ENCODE peak calls at places on chromosomes 1 and 21, in five cellular contexts. One of them, this sample, is unnamed.

GRCh38 chr21:40846566-40847411 is at the start of gene DSCAM:
- DNase-seq in neural crest cell: peak; percentile 28
- DNase-seq in mesothelial cell of epicardium: no peak
- DNase-seq in thoracic aorta: no peak
- DNase-seq in progenitor cell of endocrine pancreas: peak; percentile 34
- DNase-seq in this sample: peak; percentile 77

GRCh38 chr1:211732276-211732571 is 56.8 kb upstream of the NEK2 start:
- DNase-seq in thoracic aorta: no peak
- DNase-seq in neural crest cell: no peak
- DNase-seq in progenitor cell of endocrine pancreas: no peak
- DNase-seq in mesothelial cell of epicardium: no peak
- DNase-seq in this sample: no peak

GRCh38 chr1:222791006-222791710 is 23.7 kb upstream of the DISP1 start:
- DNase-seq in progenitor cell of endocrine pancreas: no peak
- DNase-seq in neural crest cell: no peak
- DNase-seq in thoracic aorta: no peak
- DNase-seq in mesothelial cell of epicardium: no peak
- DNase-seq in this sample: no peak

GRCh38 chr1:106721779-106722178 is 334.7 kb upstream of the PRMT6 start:
- DNase-seq in thoracic aorta: no peak
- DNase-seq in neural crest cell: no peak
- DNase-seq in mesothelial cell of epicardium: no peak
- DNase-seq in progenitor cell of endocrine pancreas: no peak
- DNase-seq in this sample: no peak

GRCh38 chr1:21783679-21784603 is 992 bp upstream of the USP48 start:
- DNase-seq in mesothelial cell of epicardium: no peak
- DNase-seq in neural crest cell: no peak
- DNase-seq in thoracic aorta: no peak
- DNase-seq in progenitor cell of endocrine pancreas: peak; percentile 89
- DNase-seq in this sample: peak; percentile 89

GRCh38 chr1:177741476-177741875 is 228.4 kb downstream of the SEC16B start:
- DNase-seq in mesothelial cell of epicardium: no peak
- DNase-seq in neural crest cell: no peak
- DNase-seq in thoracic aorta: no peak
- DNase-seq in progenitor cell of endocrine pancreas: no peak
- DNase-seq in this sample: no peak

GRCh38 chr1:26782521-26783212 is 5.1 kb upstream of the PIGV start:
- DNase-seq in thoracic aorta: no peak
- DNase-seq in neural crest cell: no peak
- DNase-seq in progenitor cell of endocrine pancreas: no peak
- DNase-seq in mesothelial cell of epicardium: no peak
- DNase-seq in this sample: no peak

GRCh38 chr1:4174291-4175200 is 274.5 kb upstream of the C1orf174 start:
- DNase-seq in mesothelial cell of epicardium: no peak
- DNase-seq in progenitor cell of endocrine pancreas: no peak
- DNase-seq in neural crest cell: no peak
- DNase-seq in thoracic aorta: no peak
- DNase-seq in this sample: no peak

GRCh38 chr1:54487571-54488050 is 60.4 kb upstream of the ACOT11 start:
- DNase-seq in progenitor cell of endocrine pancreas: no peak
- DNase-seq in neural crest cell: no peak
- DNase-seq in mesothelial cell of epicardium: no peak
- DNase-seq in thoracic aorta: no peak
- DNase-seq in this sample: no peak

GRCh38 chr1:226296911-226297310 is 12.1 kb downstream of the LIN9 start:
- DNase-seq in progenitor cell of endocrine pancreas: no peak
- DNase-seq in thoracic aorta: no peak
- DNase-seq in mesothelial cell of epicardium: no peak
- DNase-seq in neural crest cell: no peak
- DNase-seq in this sample: no peak

GRCh38 chr1:169707917-169708604 is 3.4 kb downstream of the SELL start:
- DNase-seq in mesothelial cell of epicardium: no peak
- DNase-seq in neural crest cell: no peak
- DNase-seq in thoracic aorta: no peak
- DNase-seq in progenitor cell of endocrine pancreas: no peak
- DNase-seq in this sample: no peak

DNA sequence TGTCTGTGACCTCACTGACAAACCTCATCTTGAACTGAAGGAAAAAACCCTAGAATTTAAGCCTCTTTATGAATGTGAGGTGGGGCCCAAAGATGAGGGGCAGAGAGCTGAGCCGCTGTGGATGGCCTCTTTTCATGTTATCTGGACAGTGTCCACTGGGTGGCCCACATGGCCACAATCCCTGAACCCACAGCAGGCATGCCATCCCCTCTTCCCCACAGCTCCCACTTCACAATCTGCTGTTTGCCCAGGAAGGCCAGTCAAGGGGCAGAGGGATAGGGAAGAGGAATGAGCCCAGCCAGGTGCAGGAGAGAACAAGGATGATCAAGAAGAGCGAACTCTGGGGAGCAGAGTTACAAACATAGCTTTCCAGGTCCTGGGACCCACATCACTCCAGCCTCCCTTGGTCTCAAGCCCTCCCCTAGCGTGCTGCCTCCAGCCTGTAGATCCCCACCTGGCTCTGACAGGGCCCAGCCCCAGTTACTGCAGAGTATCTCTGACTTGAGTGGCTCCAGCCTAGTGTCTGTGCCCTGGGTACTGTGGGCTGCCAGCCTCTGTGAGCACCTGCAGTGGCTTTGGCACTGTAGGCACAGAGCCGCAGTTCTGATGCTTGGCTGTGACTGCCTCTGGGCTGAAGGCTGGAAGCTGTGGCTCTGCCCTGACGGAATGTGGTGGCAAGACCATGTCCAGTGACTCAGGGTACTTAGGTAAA is 1.9 kb upstream of the SLFNL1 start:
- DNase-seq in neural crest cell: no peak
- DNase-seq in thoracic aorta: no peak
- DNase-seq in progenitor cell of endocrine pancreas: no peak
- DNase-seq in mesothelial cell of epicardium: no peak
- DNase-seq in this sample: peak; percentile 25
- TF ChIP-seq CTCF in neural crest cell: peak; percentile 37
- TF ChIP-seq CTCF in thoracic aorta: peak; percentile 24
- TF ChIP-seq CTCF in progenitor cell of endocrine pancreas: peak; percentile 30
- TF ChIP-seq CTCF in mesothelial cell of epicardium: no peak
- TF ChIP-seq CTCF in this sample: peak; percentile 35

DNA sequence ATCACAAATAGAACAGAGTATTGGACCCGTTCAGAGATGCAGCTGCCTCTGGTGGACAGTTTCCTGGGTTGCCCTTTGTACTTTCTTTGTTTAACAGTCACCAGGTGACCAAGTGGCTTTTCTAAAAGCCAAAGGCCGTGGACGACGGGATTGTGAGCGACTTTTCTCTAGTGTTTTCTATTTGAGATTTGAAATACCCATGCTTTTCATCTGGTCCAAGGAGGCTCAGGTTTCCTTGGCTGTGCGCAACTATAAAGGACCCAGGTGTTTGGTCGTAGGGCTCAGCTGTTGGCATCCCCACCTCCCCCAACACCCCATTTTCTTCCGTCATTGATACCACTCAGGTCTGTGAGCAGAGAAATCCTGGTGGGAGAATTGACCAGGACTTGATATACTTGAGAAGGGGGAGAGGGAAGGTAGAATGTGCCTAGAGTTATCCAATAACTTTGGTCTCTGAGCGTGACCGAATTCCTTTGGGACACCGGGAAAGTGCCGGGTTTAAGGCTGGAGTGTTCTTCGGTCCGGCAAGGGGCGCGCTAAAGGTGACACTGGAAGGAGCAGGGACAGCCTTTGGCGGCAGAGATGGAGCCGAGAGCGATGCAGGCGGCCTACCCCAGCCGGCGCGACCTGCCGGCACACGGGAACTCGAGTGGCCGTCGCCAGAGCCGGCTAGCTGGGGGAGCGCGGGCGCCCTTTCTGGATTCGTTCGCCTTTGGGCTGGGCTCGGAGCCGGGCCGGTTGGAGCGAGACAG is 83.4 kb upstream of the BMP8A start:
- DNase-seq in neural crest cell: no peak
- DNase-seq in progenitor cell of endocrine pancreas: no peak
- DNase-seq in mesothelial cell of epicardium: no peak
- DNase-seq in thoracic aorta: no peak
- DNase-seq in this sample: no peak
- TF ChIP-seq CTCF in neural crest cell: peak; percentile 25
- TF ChIP-seq CTCF in progenitor cell of endocrine pancreas: peak; percentile 37
- TF ChIP-seq CTCF in mesothelial cell of epicardium: no peak
- TF ChIP-seq CTCF in thoracic aorta: no peak
- TF ChIP-seq CTCF in this sample: no peak

GRCh38 chr21:39788383-39788782 is 43.4 kb downstream of the IGSF5 start:
- DNase-seq in thoracic aorta: no peak
- DNase-seq in mesothelial cell of epicardium: peak; percentile 75
- DNase-seq in neural crest cell: peak; percentile 70
- DNase-seq in progenitor cell of endocrine pancreas: peak; percentile 71
- DNase-seq in this sample: peak; percentile 63
- TF ChIP-seq CTCF in thoracic aorta: peak; percentile 51
- TF ChIP-seq CTCF in mesothelial cell of epicardium: peak; percentile 71
- TF ChIP-seq CTCF in neural crest cell: peak; percentile 94
- TF ChIP-seq CTCF in progenitor cell of endocrine pancreas: peak; percentile 90
- TF ChIP-seq CTCF in this sample: peak; percentile 13

GRCh38 chr1:154327466-154328317 is 2.4 kb downstream of the ATP8B2 start:
- DNase-seq in thoracic aorta: no peak
- DNase-seq in progenitor cell of endocrine pancreas: no peak
- DNase-seq in neural crest cell: no peak
- DNase-seq in mesothelial cell of epicardium: no peak
- DNase-seq in this sample: no peak

GRCh38 chr1:154329551-154330131 is 4.3 kb downstream of the ATP8B2 start:
- DNase-seq in neural crest cell: no peak
- DNase-seq in thoracic aorta: no peak
- DNase-seq in mesothelial cell of epicardium: no peak
- DNase-seq in progenitor cell of endocrine pancreas: no peak
- DNase-seq in this sample: peak; percentile 36

GRCh38 chr1:154328318-154329151 is 3.2 kb downstream of the ATP8B2 start:
- DNase-seq in mesothelial cell of epicardium: peak; percentile 69
- DNase-seq in neural crest cell: peak; percentile 55
- DNase-seq in thoracic aorta: peak; percentile 53
- DNase-seq in progenitor cell of endocrine pancreas: peak; percentile 63
- DNase-seq in this sample: peak; percentile 71

GRCh38 chr1:154330669-154331068 is 5.3 kb downstream of the ATP8B2 start:
- DNase-seq in thoracic aorta: no peak
- DNase-seq in mesothelial cell of epicardium: no peak
- DNase-seq in progenitor cell of endocrine pancreas: no peak
- DNase-seq in neural crest cell: no peak
- DNase-seq in this sample: no peak

GRCh38 chr1:154329152-154329521 is 3.8 kb downstream of the ATP8B2 start:
- DNase-seq in thoracic aorta: no peak
- DNase-seq in progenitor cell of endocrine pancreas: no peak
- DNase-seq in mesothelial cell of epicardium: no peak
- DNase-seq in neural crest cell: no peak
- DNase-seq in this sample: peak; percentile 48
- TF ChIP-seq CTCF in thoracic aorta: no peak
- TF ChIP-seq CTCF in progenitor cell of endocrine pancreas: peak; percentile 43
- TF ChIP-seq CTCF in mesothelial cell of epicardium: no peak
- TF ChIP-seq CTCF in neural crest cell: peak; percentile 24
- TF ChIP-seq CTCF in this sample: no peak

GRCh38 chr1:46080257-46080656 is 52.2 kb downstream of the PIK3R3 start:
- DNase-seq in neural crest cell: no peak
- DNase-seq in progenitor cell of endocrine pancreas: no peak
- DNase-seq in thoracic aorta: no peak
- DNase-seq in mesothelial cell of epicardium: no peak
- DNase-seq in this sample: no peak

GRCh38 chr1:46081206-46081605 is 51.2 kb downstream of the PIK3R3 start:
- DNase-seq in mesothelial cell of epicardium: no peak
- DNase-seq in neural crest cell: no peak
- DNase-seq in thoracic aorta: no peak
- DNase-seq in progenitor cell of endocrine pancreas: no peak
- DNase-seq in this sample: no peak

GRCh38 chr1:46084553-46085448 is 47.6 kb downstream of the PIK3R3 start:
- DNase-seq in neural crest cell: no peak
- DNase-seq in progenitor cell of endocrine pancreas: no peak
- DNase-seq in thoracic aorta: no peak
- DNase-seq in mesothelial cell of epicardium: no peak
- DNase-seq in this sample: no peak

GRCh38 chr1:46083579-46083978 is 48.9 kb downstream of the PIK3R3 start:
- DNase-seq in thoracic aorta: no peak
- DNase-seq in progenitor cell of endocrine pancreas: no peak
- DNase-seq in neural crest cell: no peak
- DNase-seq in mesothelial cell of epicardium: no peak
- DNase-seq in this sample: no peak

DNA sequence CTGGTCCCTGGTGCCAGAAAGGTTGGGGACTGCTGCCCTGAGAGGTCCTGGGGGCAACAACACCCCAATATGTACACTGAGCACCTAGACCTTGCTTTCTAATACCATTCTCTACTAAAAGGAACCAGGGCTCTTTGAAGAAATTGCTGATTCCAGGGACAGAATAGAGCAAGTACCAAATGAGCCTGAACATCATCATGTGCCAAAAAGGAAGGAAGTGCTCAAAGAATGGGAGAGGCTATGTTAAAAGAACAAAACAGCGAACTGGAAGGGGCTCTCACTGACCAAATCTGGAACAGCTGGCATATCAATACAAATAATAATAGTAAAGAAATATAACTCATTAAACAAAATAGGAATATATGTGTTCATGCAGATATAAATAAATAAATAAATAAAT is 50.8 kb downstream of the PIK3R3 start:
- DNase-seq in progenitor cell of endocrine pancreas: no peak
- DNase-seq in thoracic aorta: no peak
- DNase-seq in mesothelial cell of epicardium: no peak
- DNase-seq in neural crest cell: no peak
- DNase-seq in this sample: no peak
- TF ChIP-seq CTCF in progenitor cell of endocrine pancreas: no peak
- TF ChIP-seq CTCF in thoracic aorta: no peak
- TF ChIP-seq CTCF in mesothelial cell of epicardium: no peak
- TF ChIP-seq CTCF in neural crest cell: no peak
- TF ChIP-seq CTCF in this sample: no peak

GRCh38 chr21:19510653-19511052 is 1107.1 kb upstream of the TMPRSS15 start:
- DNase-seq in mesothelial cell of epicardium: no peak
- DNase-seq in thoracic aorta: no peak
- DNase-seq in progenitor cell of endocrine pancreas: no peak
- DNase-seq in neural crest cell: no peak
- DNase-seq in this sample: no peak

GRCh38 chr21:19508844-19509243 is 1105.3 kb upstream of the TMPRSS15 start:
- DNase-seq in mesothelial cell of epicardium: no peak
- DNase-seq in progenitor cell of endocrine pancreas: no peak
- DNase-seq in neural crest cell: no peak
- DNase-seq in thoracic aorta: no peak
- DNase-seq in this sample: no peak

GRCh38 chr21:19510057-19510456 is 1106.5 kb upstream of the TMPRSS15 start:
- DNase-seq in progenitor cell of endocrine pancreas: no peak
- DNase-seq in thoracic aorta: no peak
- DNase-seq in neural crest cell: no peak
- DNase-seq in mesothelial cell of epicardium: no peak
- DNase-seq in this sample: no peak

GRCh38 chr21:19508442-19508841 is 1104.9 kb upstream of the TMPRSS15 start:
- DNase-seq in thoracic aorta: no peak
- DNase-seq in progenitor cell of endocrine pancreas: no peak
- DNase-seq in mesothelial cell of epicardium: no peak
- DNase-seq in neural crest cell: no peak
- DNase-seq in this sample: no peak

DNA sequence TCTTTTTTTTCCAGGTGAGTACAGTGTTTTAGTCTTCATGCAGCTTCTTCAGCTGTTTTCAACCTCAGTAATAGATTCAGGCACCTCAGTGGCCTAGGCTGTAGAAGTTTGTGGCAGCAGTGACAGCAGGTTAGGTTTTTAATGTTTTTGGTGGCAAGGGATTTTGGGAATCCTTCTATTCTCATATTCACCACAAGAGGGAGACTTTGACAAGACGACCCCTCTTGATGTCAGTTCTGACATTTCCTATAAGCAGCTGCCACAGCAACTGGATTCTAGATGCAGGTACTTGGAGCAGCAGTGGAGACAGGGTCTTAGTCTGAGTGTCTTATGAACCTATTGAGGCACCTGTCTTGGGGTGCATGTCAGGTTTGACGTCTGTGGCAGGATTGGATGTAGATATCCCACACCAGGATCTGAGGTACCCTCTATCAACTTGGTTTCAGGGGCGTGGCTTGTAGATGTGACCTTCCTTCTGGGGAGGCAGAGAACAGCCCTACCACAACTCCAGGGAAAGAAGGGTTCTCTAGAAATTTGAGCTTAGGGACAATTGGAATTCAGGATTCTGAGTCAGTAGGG is 1104.2 kb upstream of the TMPRSS15 start:
- DNase-seq in neural crest cell: no peak
- DNase-seq in mesothelial cell of epicardium: no peak
- DNase-seq in thoracic aorta: no peak
- DNase-seq in progenitor cell of endocrine pancreas: no peak
- DNase-seq in this sample: no peak
- TF ChIP-seq CTCF in neural crest cell: peak; percentile 64
- TF ChIP-seq CTCF in mesothelial cell of epicardium: peak; percentile 52
- TF ChIP-seq CTCF in thoracic aorta: no peak
- TF ChIP-seq CTCF in progenitor cell of endocrine pancreas: peak; percentile 73
- TF ChIP-seq CTCF in this sample: peak; percentile 83

This sample was measured in glutamatergic neuron.